ENCODE peak calls at places on chromosomes 4 and X, in four cellular contexts. R is glutamatergic neuron, E is heart right ventricle, U is breast epithelium. F is an unnamed sample.

GRCh38 chr4:2802618-2803531 is 10.0 kb downstream of the SH3BP2 start:
- DNase-seq in R (no peak), E (peak), U (no peak), F (no peak)

GRCh38 chrX:20967725-20968124 is 406.5 kb upstream of the CNKSR2 start:
- DNase-seq in R (no peak), E (no peak), U (no peak), F (no peak)

GRCh38 chrX:40523852-40524251 is 56.9 kb upstream of the ATP6AP2 start:
- DNase-seq in R (no peak), E (no peak), U (no peak), F (no peak)

GRCh38 chr4:182486895-182487294 is 243.7 kb downstream of the TENM3 start:
- DNase-seq in R (no peak), E (no peak), U (no peak), F (no peak)

GRCh38 chrX:22340022-22340616 is 67.4 kb downstream of the CBLL2 start:
- DNase-seq in R (no peak), E (no peak), U (no peak), F (no peak)

GRCh38 chr4:1449475-1449832 is 43.2 kb upstream of the NKX1-1 start:
- DNase-seq in R (no peak), E (no peak), U (no peak), F (peak)

GRCh38 chr4:47704693-47705325 is 133.1 kb downstream of the CORIN start:
- DNase-seq in R (peak), E (peak), U (no peak), F (peak)

GRCh38 chr4:141563721-141564120 is 72.7 kb upstream of the IL15 start:
- DNase-seq in R (no peak), E (no peak), U (no peak), F (no peak)

GRCh38 chr4:78551420-78552351 is at the start of gene ANXA3:
- DNase-seq in R (peak), E (peak), U (peak), F (peak)

GRCh38 chrX:67568769-67569168 is 24.9 kb downstream of the AR start:
- DNase-seq in R (no peak), E (no peak), U (no peak), F (no peak)

GRCh38 chr4:9703391-9703790 is 78.0 kb upstream of the DRD5 start:
- DNase-seq in R (peak), E (peak), U (peak), F (peak)

GRCh38 chrX:112654871-112655270 is 24.9 kb downstream of the LHFPL1 start:
- DNase-seq in R (no peak), E (no peak), U (no peak), F (no peak)

GRCh38 chr4:52235775-52236174 is 184.7 kb downstream of the SPATA18 start:
- DNase-seq in R (no peak), E (no peak), U (no peak), F (no peak)

GRCh38 chr4:42712854-42713253 is 55.9 kb upstream of the ATP8A1 start:
- DNase-seq in R (no peak), E (no peak), U (no peak), F (no peak)

GRCh38 chr4:154566639-154567204 is 3.9 kb downstream of the FGB start:
- DNase-seq in R (no peak), E (no peak), U (no peak), F (no peak)

GRCh38 chrX:53678667-53679066 is 7.9 kb downstream of the HUWE1 start:
- DNase-seq in R (no peak), E (no peak), U (no peak), F (no peak)

GRCh38 chrX:26032141-26032917 is 105.8 kb upstream of the MAGEB18 start:
- DNase-seq in R (no peak), E (no peak), U (no peak), F (no peak)

GRCh38 chrX:47936224-47936939 is 67.4 kb downstream of the ZNF182 start:
- DNase-seq in R (no peak), E (no peak), U (no peak), F (peak)

GRCh38 chrX:150872773-150873336 is 25.6 kb downstream of the CD99L2 start:
- DNase-seq in R (no peak), E (no peak), U (no peak), F (no peak)

GRCh38 chr4:27010334-27010940 is 149.8 kb downstream of the STIM2 start:
- DNase-seq in R (peak), E (peak), U (peak), F (peak)

GRCh38 chr4:185332575-185333464 is 62.9 kb downstream of the LRP2BP start:
- DNase-seq in R (no peak), E (no peak), U (no peak), F (no peak)

GRCh38 chrX:50430917-50431316 is 39.7 kb downstream of the DGKK start:
- DNase-seq in R (no peak), E (no peak), U (no peak), F (no peak)

GRCh38 chrX:69323786-69324720 is 158.8 kb upstream of the PJA1 start:
- DNase-seq in R (peak), E (no peak), U (no peak), F (no peak)

GRCh38 chr4:83043801-83044407 is 8.9 kb downstream of the COPS4 start:
- DNase-seq in R (no peak), E (no peak), U (no peak), F (no peak)

GRCh38 chrX:19602866-19603620 is 87.7 kb upstream of the MAP3K15 start:
- DNase-seq in R (no peak), E (no peak), U (no peak), F (no peak)

GRCh38 chr4:183098723-183099536 is at the start of gene WWC2:
- DNase-seq in R (peak), E (peak), U (peak), F (peak)

GRCh38 chr4:6409381-6409780 is 63.0 kb downstream of the PPP2R2C start:
- DNase-seq in R (no peak), E (no peak), U (no peak), F (no peak)

GRCh38 chr4:179583221-179583620 is 2141.0 kb upstream of the AGA start:
- DNase-seq in R (no peak), E (no peak), U (no peak), F (no peak)

GRCh38 chrX:20352935-20353336 is 86.2 kb upstream of the RPS6KA3 start:
- DNase-seq in R (no peak), E (no peak), U (no peak), F (no peak)

GRCh38 chrX:131366387-131366786 is 77.3 kb upstream of the IGSF1 start:
- DNase-seq in R (no peak), E (no peak), U (no peak), F (no peak)
- TF ChIP-seq CTCF in R (no peak), E (no peak), U (no peak), F (no peak)

GRCh38 chrX:16138108-16138427 is 14.7 kb downstream of the GRPR start:
- DNase-seq in R (no peak), E (no peak), U (no peak), F (no peak)
- TF ChIP-seq CTCF in R (no peak), E (no peak), U (no peak), F (no peak)

DNA sequence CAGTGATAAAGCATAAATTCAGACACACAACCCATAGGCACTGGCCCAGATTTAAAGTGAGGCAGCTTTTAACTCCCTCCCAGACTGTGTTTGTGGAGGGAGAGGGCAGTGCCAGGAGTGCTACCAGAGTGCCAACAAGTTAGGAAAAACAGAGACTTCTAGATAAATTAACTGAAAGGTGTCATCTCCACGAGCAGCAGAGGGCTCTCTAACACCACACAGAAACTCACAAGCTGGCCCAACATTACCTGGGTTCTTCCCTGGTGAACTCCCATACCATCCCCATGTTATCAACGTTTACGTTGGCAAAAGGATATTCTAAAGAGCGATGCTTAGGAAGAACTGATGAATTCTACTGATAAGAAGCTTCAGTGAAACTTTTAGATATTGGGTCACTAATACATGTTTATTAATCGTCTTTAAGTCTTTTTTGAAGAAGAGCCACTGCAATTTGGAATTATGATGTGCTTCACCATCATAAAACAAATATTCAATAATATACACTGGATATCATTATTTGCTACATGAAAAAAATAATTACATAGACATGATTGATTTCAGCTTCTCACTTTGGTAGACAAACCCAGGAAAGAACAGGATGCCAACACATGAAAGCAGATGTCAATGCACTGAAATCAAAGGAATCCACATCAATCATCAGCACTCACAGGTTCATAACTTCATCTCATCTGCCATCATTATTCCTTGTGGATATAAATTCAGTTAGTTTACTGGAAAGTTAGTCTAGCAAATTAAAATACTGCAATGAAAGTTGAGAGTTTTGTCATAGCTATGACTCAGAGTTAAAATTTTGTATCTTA is 121.2 kb upstream of the NAP1L5 start:
- DNase-seq in R (peak), E (no peak), U (no peak), F (peak)
- TF ChIP-seq CTCF in R (no peak), E (peak), U (no peak), F (peak)

DNA sequence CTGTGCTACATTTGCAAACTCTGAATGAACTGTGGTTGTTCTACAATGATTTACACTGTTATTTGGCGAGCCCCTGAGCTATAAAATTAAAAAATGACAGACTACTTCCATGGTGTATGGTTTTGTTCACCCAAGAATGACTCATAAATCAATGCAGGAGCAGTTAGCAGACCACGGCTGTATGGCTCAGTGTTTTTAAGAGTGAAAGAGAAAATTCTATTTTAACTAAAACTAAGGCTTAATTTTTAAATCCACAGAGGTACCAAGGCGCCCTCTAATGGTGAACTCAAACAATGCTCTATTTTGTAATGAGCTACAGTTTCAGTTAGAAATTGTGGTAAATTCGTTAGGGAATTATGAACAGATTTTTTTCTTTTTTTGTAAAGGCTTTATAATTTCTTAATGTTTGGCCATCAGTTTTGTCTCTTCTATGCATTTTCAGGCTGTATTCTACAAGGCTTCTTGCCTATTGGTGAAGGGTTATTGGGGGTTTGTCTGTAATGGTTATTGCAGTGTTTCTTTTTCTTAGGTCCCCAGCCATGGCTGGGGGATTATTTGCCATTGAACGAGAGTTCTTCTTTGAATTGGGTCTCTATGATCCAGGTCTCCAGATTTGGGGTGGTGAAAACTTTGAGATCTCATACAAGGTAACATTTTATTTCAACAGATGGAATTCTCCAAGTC is 32.5 kb downstream of the HMGB2 start:
- DNase-seq in R (no peak), E (no peak), U (no peak), F (no peak)
- TF ChIP-seq CTCF in R (peak), E (peak), U (peak), F (peak)

DNA sequence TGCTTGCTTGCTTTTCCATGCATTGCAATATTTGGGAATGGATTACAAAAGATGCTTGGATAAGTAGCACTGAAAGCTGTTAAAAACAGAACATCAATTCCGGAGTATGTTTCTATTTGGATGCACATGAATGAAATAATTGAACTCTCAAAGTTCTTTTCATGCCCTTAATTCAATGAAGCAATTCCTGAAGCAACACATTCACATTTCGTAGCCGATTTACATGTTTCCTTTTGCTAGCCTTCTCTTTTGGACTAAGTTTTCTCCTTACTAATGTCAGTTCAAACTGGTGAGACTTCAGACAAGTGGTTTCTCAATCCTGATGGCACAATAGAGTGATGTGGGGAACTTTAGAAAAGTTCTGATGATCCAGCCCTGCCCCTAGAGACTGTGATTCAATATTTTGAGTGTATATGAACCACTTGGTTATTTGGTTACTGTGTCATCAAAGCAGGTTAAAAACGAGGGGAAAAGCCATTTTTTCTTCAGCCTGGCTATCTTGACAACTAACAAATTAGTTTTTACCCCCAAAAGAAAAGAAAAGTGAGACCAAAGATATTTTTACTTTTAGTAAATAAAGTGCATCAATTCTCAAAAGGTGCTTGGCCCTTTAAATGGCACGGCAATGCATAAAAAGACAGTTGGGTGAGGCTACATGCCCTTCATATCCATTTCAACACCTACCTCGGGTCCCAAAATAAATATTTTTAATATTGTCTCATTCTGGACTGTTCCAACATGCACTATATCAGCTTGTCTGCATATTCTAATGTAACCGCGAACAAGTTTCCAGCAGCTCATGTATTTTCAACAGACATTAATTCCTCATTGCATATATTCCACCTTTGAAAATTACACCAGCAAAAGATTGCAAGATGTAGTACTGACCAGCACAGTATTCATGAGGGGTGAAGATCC is 90.1 kb upstream of the RPL34 start:
- DNase-seq in R (no peak), E (no peak), U (no peak), F (no peak)
- TF ChIP-seq CTCF in R (no peak), E (no peak), U (no peak), F (no peak)

DNA sequence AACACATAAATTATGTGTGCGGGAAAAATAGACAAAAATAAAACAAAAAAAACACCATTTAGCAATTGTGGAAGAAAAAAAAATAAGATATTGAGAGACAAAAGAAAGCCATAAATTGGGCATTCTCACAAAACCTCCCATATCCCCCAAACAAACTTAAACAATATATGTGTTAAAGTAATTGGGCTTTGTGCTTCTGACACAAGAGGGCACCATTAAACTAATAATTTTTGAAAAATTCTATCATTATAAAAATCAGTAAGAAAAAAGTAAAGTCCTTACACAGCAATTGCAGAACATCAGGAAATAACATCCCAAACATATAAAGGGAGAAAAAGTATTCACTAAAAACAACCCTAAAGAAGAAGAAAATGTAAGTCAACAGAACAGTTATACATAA is 880.7 kb downstream of the TECRL start:
- DNase-seq in R (no peak), E (no peak), U (no peak), F (no peak)
- TF ChIP-seq CTCF in R (no peak), E (no peak), U (no peak), F (no peak)

DNA sequence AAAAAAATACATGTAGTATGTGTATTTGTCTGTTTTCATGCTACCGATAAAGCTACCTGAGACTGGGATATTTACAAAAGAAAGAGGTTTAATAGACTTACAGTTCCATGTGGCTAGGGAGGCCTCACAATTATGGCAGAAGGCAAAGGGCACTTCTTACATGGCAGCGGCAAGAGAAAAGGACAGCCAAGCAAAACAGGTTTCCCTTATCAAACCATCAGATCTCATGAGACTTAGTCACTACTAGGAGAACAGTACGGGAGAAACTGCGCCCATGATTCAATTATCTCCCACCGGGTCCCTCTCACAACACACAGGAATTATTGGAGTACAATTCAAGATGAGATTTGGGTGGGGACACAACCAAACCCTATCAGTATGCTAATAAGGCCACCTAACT is 137.0 kb upstream of the ELOVL6 start:
- DNase-seq in R (no peak), E (no peak), U (no peak), F (no peak)
- TF ChIP-seq CTCF in R (no peak), E (no peak), U (no peak), F (no peak)

DNA sequence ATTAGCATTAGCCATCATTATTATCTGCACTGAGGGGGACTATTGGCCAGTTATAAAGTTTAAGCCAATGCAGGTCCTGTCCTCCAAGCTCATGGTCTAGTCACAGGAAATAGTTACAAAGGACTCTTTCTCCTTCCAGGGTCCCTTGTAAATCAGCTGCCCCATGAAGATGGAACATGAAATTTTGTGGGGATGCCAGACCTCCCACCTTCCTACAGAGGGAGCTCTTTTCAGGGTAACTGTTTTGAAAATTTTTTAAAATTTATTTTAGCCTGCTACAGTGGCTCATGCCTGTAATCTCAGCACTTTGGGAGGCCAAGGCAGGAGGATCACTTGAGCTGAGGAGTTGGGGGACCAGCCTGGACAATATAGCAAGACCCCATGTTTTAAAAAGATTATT is 124.4 kb upstream of the SLC34A2 start:
- DNase-seq in R (no peak), E (no peak), U (no peak), F (no peak)
- TF ChIP-seq CTCF in R (no peak), E (peak), U (no peak), F (peak)

GRCh38 chrX:139967300-139967699 is 2.0 kb upstream of the CXorf66 start:
- DNase-seq in R (no peak), E (no peak), U (no peak), F (peak)
- TF ChIP-seq CTCF in R (no peak), E (peak), U (no peak), F (no peak)